ENCODE peak calls at places on chromosomes 4 and X, in seven cellular contexts. F is transverse colon, O is A549, T is ovary, E is tibial nerve, I is SK-N-SH, K is H1. L is an unnamed sample.

GRCh38 chr4:55396305-55397023 is 707 bp downstream of the TMEM165 start:
- DNase-seq in F (peak), O (peak), T (peak), E (no peak), I (peak), K (no peak), L (peak)

GRCh38 chrX:40130207-40130606 is 32.4 kb upstream of the BCOR start:
- DNase-seq in F (no peak), O (peak), T (no peak), E (no peak), I (no peak), K (no peak), L (no peak)

GRCh38 chrX:42948723-42949122 is 170.8 kb upstream of the PPP1R2C start:
- DNase-seq in F (no peak), O (no peak), T (no peak), E (no peak), I (no peak), K (no peak), L (no peak)

GRCh38 chr4:156642161-156642560 is 329.4 kb downstream of the PDGFC start:
- DNase-seq in F (no peak), O (no peak), T (no peak), E (no peak), I (no peak), K (no peak), L (no peak)

GRCh38 chr4:184274288-184274951 is 56.7 kb upstream of the ENPP6 start:
- DNase-seq in F (no peak), O (no peak), T (peak), E (no peak), I (no peak), K (no peak), L (no peak)

GRCh38 chr4:141909541-141909940 is 273.2 kb downstream of the IL15 start:
- DNase-seq in F (no peak), O (no peak), T (no peak), E (no peak), I (no peak), K (no peak), L (no peak)

GRCh38 chr4:154822775-154823174 is 41.7 kb downstream of the RBM46 start:
- DNase-seq in F (no peak), O (no peak), T (no peak), E (no peak), I (no peak), K (no peak), L (no peak)

GRCh38 chr4:48315728-48316630 is 25.4 kb upstream of the SLAIN2 start:
- DNase-seq in F (no peak), O (peak), T (no peak), E (no peak), I (peak), K (no peak), L (no peak)

GRCh38 chr4:53100801-53101581 is 238.9 kb downstream of the RASL11B start:
- DNase-seq in F (no peak), O (no peak), T (no peak), E (no peak), I (no peak), K (no peak), L (no peak)

GRCh38 chr4:110292994-110293744 is 94.8 kb upstream of the ELOVL6 start:
- DNase-seq in F (no peak), O (no peak), T (no peak), E (no peak), I (no peak), K (no peak), L (no peak)

GRCh38 chr4:118740869-118741268 is 55.7 kb downstream of the METTL14 start:
- DNase-seq in F (no peak), O (peak), T (no peak), E (no peak), I (peak), K (no peak), L (no peak)

GRCh38 chr4:185165605-185166063 is 22.6 kb downstream of the SLC25A4 start:
- DNase-seq in F (no peak), O (no peak), T (peak), E (no peak), I (no peak), K (no peak), L (no peak)

GRCh38 chrX:78652971-78653822 is 5.9 kb downstream of the RTL3 start:
- DNase-seq in F (no peak), O (peak), T (no peak), E (no peak), I (no peak), K (no peak), L (no peak)

GRCh38 chr4:2402453-2402852 is 16.0 kb downstream of the ZFYVE28 start:
- DNase-seq in F (no peak), O (no peak), T (no peak), E (no peak), I (no peak), K (no peak), L (no peak)
- TF ChIP-seq EP300 in F (no peak), O (no peak), T (no peak), E (no peak), I (no peak), K (no peak), L (no peak)

GRCh38 chr4:79678472-79679202 is 270.6 kb upstream of the GK2 start:
- DNase-seq in F (no peak), O (no peak), T (peak), E (no peak), I (no peak), K (no peak), L (no peak)
- TF ChIP-seq EP300 in F (no peak), O (no peak), T (no peak), E (no peak), I (no peak), K (no peak), L (no peak)

DNA sequence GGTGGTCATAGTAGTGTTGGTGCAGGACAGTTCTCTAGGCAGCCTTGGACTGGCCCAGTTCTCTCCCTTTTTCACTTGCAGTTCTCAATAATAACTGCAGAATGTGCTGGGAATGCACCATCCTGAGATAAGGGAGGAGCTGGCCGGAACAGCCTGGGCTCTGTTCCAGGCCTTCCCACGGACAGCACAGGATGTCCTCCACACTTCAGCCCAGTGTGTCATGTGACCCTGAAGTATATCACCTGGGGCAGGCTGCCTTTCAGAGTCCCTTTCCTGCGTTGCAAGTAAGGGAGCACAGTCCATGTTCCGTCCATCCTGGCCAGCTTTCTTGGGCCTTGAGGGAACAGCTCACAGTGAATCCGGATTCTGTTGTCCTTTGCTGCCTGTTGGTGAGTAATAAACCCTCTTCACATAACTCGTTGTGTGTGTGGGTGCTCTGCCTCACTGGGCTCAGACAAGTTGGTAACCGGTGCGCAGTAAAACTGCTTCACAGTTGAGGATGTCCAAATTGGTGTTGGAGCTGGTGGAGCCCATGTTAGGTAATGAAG is 32.3 kb upstream of the BBS12 start:
- DNase-seq in F (peak), O (no peak), T (peak), E (no peak), I (peak), K (no peak), L (no peak)
- TF ChIP-seq EP300 in F (no peak), O (no peak), T (no peak), E (no peak), I (peak), K (no peak), L (no peak)

DNA sequence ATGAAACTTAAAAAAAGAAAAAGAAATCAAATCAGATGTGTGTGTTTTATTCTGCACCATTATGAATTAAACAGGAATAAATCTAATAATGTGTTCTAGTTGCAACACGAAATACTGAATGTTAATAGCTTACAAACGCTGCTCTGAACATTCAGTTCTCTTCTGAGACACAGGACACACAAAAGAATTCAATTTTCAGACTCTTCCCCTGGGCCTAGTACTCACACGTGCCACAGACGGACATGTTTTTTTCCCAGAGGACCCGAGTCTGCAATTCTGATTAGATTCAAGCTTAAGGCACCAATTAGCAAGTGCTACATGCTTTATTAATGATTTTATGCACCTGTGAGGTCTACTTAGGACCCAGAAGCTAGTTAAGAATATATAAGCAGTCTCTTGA is 20.5 kb downstream of the C4orf54 start:
- DNase-seq in F (no peak), O (no peak), T (no peak), E (no peak), I (no peak), K (no peak), L (no peak)
- TF ChIP-seq EP300 in F (no peak), O (no peak), T (no peak), E (no peak), I (no peak), K (no peak), L (no peak)

GRCh38 chrX:2705461-2705860 is 14.4 kb downstream of the CD99 start:
- DNase-seq in F (no peak), O (no peak), T (no peak), E (no peak), I (no peak), K (no peak), L (no peak)

GRCh38 chrX:2703991-2704369 is 12.9 kb downstream of the CD99 start:
- DNase-seq in F (peak), O (no peak), T (no peak), E (no peak), I (no peak), K (no peak), L (no peak)

GRCh38 chrX:2707334-2707760 is 16.3 kb downstream of the CD99 start:
- DNase-seq in F (peak), O (peak), T (peak), E (peak), I (peak), K (peak), L (peak)

GRCh38 chrX:2708016-2708415 is 16.9 kb downstream of the CD99 start:
- DNase-seq in F (no peak), O (no peak), T (no peak), E (no peak), I (no peak), K (no peak), L (no peak)

DNA sequence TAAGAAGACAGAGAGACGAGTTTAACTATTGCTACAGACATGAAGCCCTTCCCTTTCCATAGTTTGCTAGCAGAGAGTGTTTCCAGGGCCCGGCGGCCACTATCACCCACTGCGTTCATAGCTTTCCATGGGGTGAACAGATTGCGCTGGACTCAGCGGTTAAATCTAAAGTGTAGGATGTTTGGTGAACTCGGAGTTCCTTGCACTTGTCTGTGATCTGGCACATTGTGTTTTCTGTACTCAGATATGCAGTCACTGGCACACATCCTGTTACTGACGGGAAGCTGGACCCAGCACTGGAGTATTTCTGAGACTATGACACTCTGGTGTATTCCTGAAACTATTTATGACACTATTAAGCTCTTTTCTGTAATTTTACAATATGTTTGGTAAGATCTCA is 13.9 kb downstream of the CD99 start:
- DNase-seq in F (no peak), O (no peak), T (no peak), E (no peak), I (no peak), K (no peak), L (no peak)
- TF ChIP-seq EP300 in F (peak), O (no peak), T (no peak), E (no peak), I (no peak), K (no peak), L (peak)

GRCh38 chr4:103445377-103445776 is 247.2 kb upstream of the CENPE start:
- DNase-seq in F (no peak), O (no peak), T (no peak), E (no peak), I (no peak), K (no peak), L (no peak)
- TF ChIP-seq EP300 in F (no peak), O (no peak), T (no peak), E (no peak), I (no peak), K (no peak), L (no peak)

DNA sequence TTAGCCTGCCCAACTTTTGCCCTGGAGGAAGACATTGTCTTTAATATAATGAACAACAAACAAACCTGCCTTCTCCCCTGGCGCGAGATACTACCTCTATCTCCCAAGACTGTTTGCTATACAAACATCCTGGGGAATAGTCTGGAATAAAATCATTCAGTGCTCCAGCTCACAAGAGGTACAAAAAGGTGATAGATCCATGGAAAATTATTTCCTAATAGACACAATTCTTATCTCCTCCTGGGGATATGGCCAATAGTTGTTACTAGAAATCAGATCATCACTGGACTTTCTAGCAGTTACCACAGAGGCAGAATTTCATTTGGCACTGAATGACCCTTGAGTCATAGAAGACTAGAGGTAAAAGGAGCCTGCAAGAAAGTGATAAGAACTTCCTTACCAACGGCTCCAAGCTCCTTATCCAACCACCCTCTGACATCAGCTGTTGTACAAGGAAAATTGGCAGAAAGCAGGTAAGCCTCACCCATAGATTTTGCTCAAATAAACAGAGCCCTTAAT is 38.1 kb downstream of the MID1 start:
- DNase-seq in F (no peak), O (no peak), T (no peak), E (no peak), I (no peak), K (no peak), L (no peak)
- TF ChIP-seq EP300 in F (no peak), O (peak), T (no peak), E (no peak), I (no peak), K (no peak), L (no peak)

GRCh38 chrX:11464836-11465458 is 171.7 kb downstream of the AMELX start:
- DNase-seq in F (no peak), O (no peak), T (no peak), E (no peak), I (no peak), K (no peak), L (no peak)
- TF ChIP-seq EP300 in F (no peak), O (no peak), T (no peak), E (no peak), I (no peak), K (no peak), L (no peak)

DNA sequence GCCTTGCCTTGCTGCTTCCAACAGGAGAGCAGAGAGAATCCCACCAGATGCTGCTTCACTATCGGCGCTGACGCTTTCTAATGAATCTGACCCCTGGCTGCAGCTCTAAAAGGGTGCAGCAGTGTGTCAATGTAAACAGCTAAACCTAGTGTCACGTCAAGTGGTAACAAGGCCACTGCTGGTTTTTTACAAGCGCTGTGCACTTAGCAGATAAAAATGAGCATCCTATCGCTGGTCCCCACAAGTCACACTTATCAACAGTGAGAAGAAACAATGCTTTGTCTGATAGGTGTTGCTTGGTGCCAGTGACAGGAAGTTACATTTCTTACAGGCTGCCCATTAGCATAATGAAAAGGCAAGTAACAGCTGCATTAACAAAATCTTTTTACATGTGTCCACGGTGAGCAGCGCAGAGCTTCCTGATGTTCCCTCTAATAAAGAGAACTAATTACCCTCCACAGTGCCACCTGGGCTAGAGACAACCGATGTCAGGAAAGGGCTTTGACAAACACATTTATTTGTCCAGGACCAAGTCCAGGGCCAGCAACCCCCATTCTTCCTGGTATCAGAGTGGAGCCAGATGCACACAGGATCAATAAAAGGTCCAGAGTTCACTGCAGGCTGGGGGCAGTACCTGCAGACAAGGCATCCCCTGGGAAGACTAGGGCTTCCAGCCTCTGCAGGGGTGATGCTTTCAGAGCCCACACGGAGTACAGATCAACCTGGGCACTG is 176.0 kb downstream of the MGST2 start:
- DNase-seq in F (peak), O (no peak), T (no peak), E (no peak), I (no peak), K (no peak), L (no peak)
- TF ChIP-seq EP300 in F (no peak), O (no peak), T (no peak), E (no peak), I (no peak), K (no peak), L (no peak)

GRCh38 chr4:145097821-145098674 is at the start of the genes ABCE1 and ANAPC10:
- DNase-seq in F (peak), O (peak), T (peak), E (peak), I (peak), K (peak), L (peak)
- TF ChIP-seq EP300 in F (no peak), O (no peak), T (no peak), E (peak), I (no peak), K (no peak), L (no peak)

L was measured in stomach.